ENCODE peak calls at places on chromosomes 11 and 22, in ten cellular contexts. O is NCI-H510A; Y is stimulated activated naive B cell treated with anti-CD40 and anti-IgM and Interleukin-4, amounts not matched to agents 10 μg/mL and 1 μg/mL and 100 μg/mL, for 72 hours; P is NCI-H1092; D is T-helper 2 cell; C is activated effector memory CD4-positive, alpha-beta T cell treated with anti-CD3 and anti-CD28 coated beads, Interleukin-2, amount 50 U/mL, for 16 hours; F is globus pallidus; J is NCI-H446 treated with DMSO at 0.1 percent for 48 hours; L is effector memory CD4-positive, alpha-beta T cell; G is GF-D8. X is an unnamed sample.

GRCh38 chr11:44167047-44167446 is 71.6 kb downstream of the EXT2 start:
- DNase-seq in J (no peak), G (no peak), D (no peak), L (no peak), O (no peak), F (no peak), Y (no peak), C (no peak), P (no peak), X (no peak)

GRCh38 chr11:46693597-46694012 is 6.8 kb downstream of the ARHGAP1 start:
- DNase-seq in G (no peak), L (no peak), O (no peak), D (no peak), P (no peak), Y (no peak), F (no peak), C (no peak), J (no peak), X (no peak)

GRCh38 chr11:3614742-3615171 is 27.0 kb downstream of the ART5 start:
- DNase-seq in D (no peak), O (no peak), G (peak), Y (peak), F (peak), J (no peak), C (peak), L (no peak), P (no peak), X (no peak)

GRCh38 chr11:78350646-78351165 is 66.9 kb downstream of the GAB2 start:
- DNase-seq in C (no peak), L (no peak), P (no peak), Y (no peak), F (peak), G (peak), D (no peak), O (no peak), J (no peak), X (no peak)

GRCh38 chr11:96122601-96123044 is 198.7 kb upstream of the MTMR2 start:
- DNase-seq in O (no peak), D (no peak), F (no peak), J (no peak), G (no peak), L (no peak), P (no peak), C (no peak), Y (no peak), X (no peak)

GRCh38 chr22:31870890-31871289 is 73.4 kb upstream of the YWHAH start:
- DNase-seq in O (no peak), G (no peak), D (no peak), L (no peak), C (no peak), Y (no peak), F (peak), J (no peak), P (no peak), X (no peak)

GRCh38 chr11:113839842-113840241 is 35.5 kb downstream of the USP28 start:
- DNase-seq in L (no peak), O (no peak), P (no peak), C (no peak), D (no peak), J (no peak), F (no peak), G (no peak), Y (peak), X (no peak)

GRCh38 chr22:18035740-18036139 is 11.4 kb upstream of the MICAL3 start:
- DNase-seq in J (no peak), G (no peak), C (no peak), F (no peak), O (peak), L (no peak), P (no peak), Y (no peak), D (no peak), X (no peak)

GRCh38 chr11:109914038-109914437 is 179.2 kb upstream of the ZC3H12C start:
- DNase-seq in O (peak), P (no peak), L (no peak), G (no peak), C (no peak), J (no peak), D (no peak), Y (no peak), F (no peak), X (no peak)

GRCh38 chr22:36659762-36660509 is 43.6 kb downstream of the CACNG2 start:
- DNase-seq in F (peak), D (no peak), L (no peak), G (peak), Y (peak), P (peak), O (peak), C (peak), J (peak), X (peak)

GRCh38 chr11:93905384-93905783 is 55.0 kb upstream of the VSTM5 start:
- DNase-seq in Y (no peak), C (no peak), O (no peak), G (no peak), F (no peak), D (no peak), J (no peak), P (no peak), L (no peak), X (no peak)

GRCh38 chr11:11787305-11788066 is 54.3 kb upstream of the USP47 start:
- DNase-seq in D (peak), C (peak), G (no peak), O (no peak), P (peak), L (peak), J (peak), Y (peak), F (peak), X (peak)

GRCh38 chr11:14107071-14107470 is 144.5 kb downstream of the SPON1 start:
- DNase-seq in Y (no peak), P (no peak), C (no peak), F (no peak), O (no peak), J (no peak), D (no peak), L (no peak), G (no peak), X (no peak)

GRCh38 chr22:19430890-19431541 is 517 bp downstream of the HIRA start:
- DNase-seq in L (no peak), C (peak), P (no peak), F (no peak), O (no peak), D (no peak), G (no peak), Y (peak), J (no peak), X (peak)

GRCh38 chr11:26234451-26234850 is 97.5 kb upstream of the ANO3 start:
- DNase-seq in L (no peak), Y (no peak), D (no peak), F (no peak), C (no peak), O (no peak), J (no peak), G (no peak), P (no peak), X (no peak)

GRCh38 chr11:8768625-8769333 is 86.2 kb downstream of the RPL27A start:
- DNase-seq in O (no peak), C (no peak), D (no peak), F (no peak), Y (no peak), J (no peak), L (no peak), P (no peak), G (no peak), X (no peak)

GRCh38 chr11:123197711-123198110 is 2.7 kb upstream of the CLMP start:
- DNase-seq in O (no peak), G (no peak), L (no peak), P (no peak), F (no peak), D (no peak), Y (no peak), C (no peak), J (no peak), X (no peak)

X was measured in G401.